ENCODE peak calls at places on chromosome 16, in five cellular contexts. M, C, K, Z and I are unnamed samples.

GRCh38 chr16:27726621-27727275 is 176.8 kb downstream of the KATNIP start:
- DNase-seq in M (no peak), C (no peak), K (peak; percentile 92), Z (no peak), I (no peak)

GRCh38 chr16:9647981-9648701 is 534.1 kb downstream of the GRIN2A start:
- DNase-seq in M (no peak), C (no peak), K (peak; percentile 73), Z (no peak), I (peak; percentile 21)

GRCh38 chr16:55487048-55487803 is 8.2 kb downstream of the MMP2 start:
- DNase-seq in M (no peak), C (no peak), K (no peak), Z (peak; percentile 67), I (no peak)

GRCh38 chr16:70569752-70570151 is 46.1 kb downstream of the SF3B3 start:
- DNase-seq in M (no peak), C (no peak), K (no peak), Z (no peak), I (no peak)

GRCh38 chr16:72092832-72093447 is 480 bp downstream of the TXNL4B start:
- DNase-seq in M (no peak), C (no peak), K (peak; percentile 57), Z (peak; percentile 83), I (peak; percentile 17)

GRCh38 chr16:9458816-9459215 is 367.4 kb downstream of the HAPSTR1 start:
- DNase-seq in M (no peak), C (no peak), K (no peak), Z (no peak), I (no peak)

GRCh38 chr16:19086322-19087199 is 19.1 kb downstream of the COQ7 start:
- DNase-seq in M (peak; percentile 87), C (peak; percentile 58), K (peak; percentile 95), Z (peak; percentile 83), I (peak; percentile 82)

GRCh38 chr16:52350031-52350430 is 196.9 kb downstream of the TOX3 start:
- DNase-seq in M (no peak), C (no peak), K (no peak), Z (no peak), I (no peak)

GRCh38 chr16:89094252-89094901 is 725 bp downstream of the ACSF3 start:
- DNase-seq in M (no peak), C (no peak), K (peak; percentile 39), Z (peak; percentile 33), I (no peak)

GRCh38 chr16:2783581-2784375 is 3.6 kb downstream of the PRSS33 start:
- DNase-seq in M (no peak), C (no peak), K (no peak), Z (no peak), I (no peak)

GRCh38 chr16:88064011-88064888 is 113.0 kb downstream of the BANP start:
- DNase-seq in M (no peak), C (no peak), K (no peak), Z (no peak), I (no peak)

GRCh38 chr16:17369441-17369951 is 101.3 kb downstream of the XYLT1 start:
- DNase-seq in M (no peak), C (no peak), K (no peak), Z (no peak), I (no peak)

GRCh38 chr16:85579199-85579598 is 33.9 kb upstream of the GSE1 start:
- DNase-seq in M (peak; percentile 84), C (peak; percentile 70), K (no peak), Z (no peak), I (peak; percentile 79)

GRCh38 chr16:62256406-62256805 is 220.2 kb upstream of the CDH8 start:
- DNase-seq in M (no peak), C (no peak), K (no peak), Z (peak; percentile 64), I (no peak)

GRCh38 chr16:18800674-18801196 is 614 bp downstream of the ARL6IP1 start:
- DNase-seq in M (no peak), C (no peak), K (peak; percentile 15), Z (peak; percentile 44), I (peak; percentile 48)

GRCh38 chr16:3520861-3521260 is 20.1 kb downstream of the CLUAP1 start:
- DNase-seq in M (peak; percentile 57), C (no peak), K (no peak), Z (no peak), I (no peak)

GRCh38 chr16:81707411-81708321 is 71.4 kb upstream of the PLCG2 start:
- DNase-seq in M (no peak), C (no peak), K (no peak), Z (peak; percentile 66), I (no peak)

GRCh38 chr16:86095131-86095752 is 196.3 kb downstream of the IRF8 start:
- DNase-seq in M (no peak), C (no peak), K (no peak), Z (no peak), I (no peak)

GRCh38 chr16:31009120-31009519 is 1.3 kb downstream of the STX1B start:
- DNase-seq in M (no peak), C (no peak), K (no peak), Z (no peak), I (no peak)

GRCh38 chr16:57649846-57650245 is 18.3 kb upstream of the ADGRG3 start:
- DNase-seq in M (no peak), C (no peak), K (no peak), Z (no peak), I (no peak)

GRCh38 chr16:15054357-15055140 is 1.3 kb downstream of the NTAN1 start:
- DNase-seq in M (no peak), C (no peak), K (no peak), Z (no peak), I (no peak)

GRCh38 chr16:2253293-2253692 is 1.9 kb upstream of the ECI1 start:
- DNase-seq in M (peak; percentile 26), C (no peak), K (no peak), Z (no peak), I (no peak)

GRCh38 chr16:83771306-83771942 is 36.4 kb upstream of the HSBP1 start:
- DNase-seq in M (no peak), C (no peak), K (no peak), Z (no peak), I (no peak)

GRCh38 chr16:6496996-6497395 is 835.6 kb upstream of the RBFOX1 start:
- DNase-seq in M (no peak), C (no peak), K (no peak), Z (no peak), I (no peak)

GRCh38 chr16:30557397-30557949 is 701 bp downstream of the ZNF764 start:
- DNase-seq in M (no peak), C (no peak), K (no peak), Z (peak; percentile 45), I (peak; percentile 17)

GRCh38 chr16:83727018-83727417 is 80.8 kb upstream of the HSBP1 start:
- DNase-seq in M (no peak), C (no peak), K (no peak), Z (peak; percentile 91), I (no peak)

GRCh38 chr16:48720266-48720665 is 110.3 kb upstream of the N4BP1 start:
- DNase-seq in M (peak; percentile 60), C (peak; percentile 7), K (peak; percentile 37), Z (no peak), I (peak; percentile 67)

GRCh38 chr16:64089697-64090096 is 1032.2 kb downstream of the CDH11 start:
- DNase-seq in M (peak; percentile 30), C (no peak), K (peak; percentile 1), Z (peak; percentile 29), I (peak; percentile 32)

GRCh38 chr16:64094992-64095579 is 1026.8 kb downstream of the CDH11 start:
- DNase-seq in M (no peak), C (no peak), K (no peak), Z (peak; percentile 29), I (no peak)

GRCh38 chr16:64094170-64094960 is 1027.5 kb downstream of the CDH11 start:
- DNase-seq in M (no peak), C (no peak), K (no peak), Z (peak; percentile 38), I (peak; percentile 21)

GRCh38 chr16:64090327-64090726 is 1031.5 kb downstream of the CDH11 start:
- DNase-seq in M (no peak), C (no peak), K (no peak), Z (no peak), I (no peak)

DNA sequence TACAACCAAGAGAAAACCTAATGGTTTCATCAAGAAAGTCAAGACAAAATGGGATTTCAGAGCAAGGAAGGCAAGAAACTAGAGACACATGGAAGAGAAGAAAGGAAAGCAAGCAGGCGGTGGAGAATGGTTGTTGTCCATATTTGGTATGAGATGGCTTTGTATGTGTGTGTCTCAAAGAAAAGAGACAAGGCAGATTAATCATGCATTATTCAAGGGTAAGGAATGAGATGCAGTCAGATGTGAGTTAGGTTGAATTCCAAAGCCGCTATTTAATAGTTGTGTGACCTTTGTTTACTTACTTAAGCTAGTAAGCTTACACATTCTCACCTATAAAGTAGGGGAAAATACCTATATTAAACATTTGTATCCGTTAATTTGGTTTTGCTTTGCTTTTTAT is 1029.6 kb downstream of the CDH11 start:
- DNase-seq in M (no peak), C (no peak), K (peak; percentile 2), Z (peak; percentile 56), I (no peak)
- H3K23ac ChIP-seq in M (no peak overlapping the region), C (no peak overlapping the region), K (no peak overlapping the region), Z (no peak overlapping the region), I (no peak overlapping the region)

DNA sequence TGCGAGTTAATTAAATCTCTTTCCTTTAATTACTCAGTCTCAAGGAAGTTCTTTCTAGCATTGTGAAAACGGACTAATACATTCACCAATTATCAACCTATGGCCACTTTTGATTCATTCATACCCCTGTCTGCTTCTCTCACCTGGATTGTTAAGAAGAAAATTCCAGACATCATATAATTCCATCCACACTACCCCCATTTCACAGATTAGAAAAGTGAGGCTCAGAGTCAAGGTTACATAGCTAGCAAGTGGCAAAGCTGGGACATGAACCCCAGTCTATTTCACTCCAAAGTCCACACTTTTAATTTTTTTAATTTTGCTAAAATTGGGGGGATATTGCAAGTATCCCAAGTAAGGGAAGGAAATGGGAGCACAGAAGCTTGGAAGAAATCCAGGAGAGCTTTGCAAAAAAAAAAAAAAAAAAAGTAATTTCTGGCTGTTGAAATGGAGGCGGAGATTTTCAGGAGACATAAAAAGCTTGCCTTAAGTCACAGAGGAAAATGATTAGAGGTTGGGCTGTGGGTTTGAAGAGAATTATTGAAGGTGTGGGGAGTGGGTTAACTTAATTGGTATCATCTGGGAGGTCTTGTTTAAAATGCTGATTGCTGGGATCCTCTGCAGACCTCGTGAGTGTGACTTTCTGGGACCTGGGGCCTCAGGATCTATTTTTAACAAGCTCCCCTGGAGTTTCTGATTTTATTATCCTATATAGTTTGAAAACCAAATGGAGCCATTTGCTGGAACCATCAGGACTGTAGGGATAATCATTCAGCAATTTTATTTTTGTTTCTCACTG is 42.3 kb upstream of the ZKSCAN2 start:
- DNase-seq in M (no peak), C (no peak), K (no peak), Z (no peak), I (no peak)
- H3K14ac ChIP-seq in M (no peak overlapping the region), C (no peak overlapping the region), K (no peak overlapping the region), Z (no peak overlapping the region), I (no peak overlapping the region)

GRCh38 chr16:60337671-60338070 is 1603.6 kb upstream of the GOT2 start:
- DNase-seq in M (no peak), C (no peak), K (no peak), Z (no peak), I (no peak)
- H2BK12ac ChIP-seq in M (no peak overlapping the region), C (no peak overlapping the region), K (no peak overlapping the region), Z (no peak overlapping the region), I (no peak overlapping the region)

GRCh38 chr16:67412294-67412693 is 4.0 kb downstream of the ZDHHC1 start:
- DNase-seq in M (no peak), C (no peak), K (no peak), Z (no peak), I (no peak)
- H3K23ac ChIP-seq in M (no peak overlapping the region), C (no peak overlapping the region), K (no peak overlapping the region), Z (no peak overlapping the region), I (no peak overlapping the region)

GRCh38 chr16:75733305-75734141 is 7.2 kb upstream of the CPHXL start:
- DNase-seq in M (no peak), C (no peak), K (no peak), Z (peak; percentile 74), I (peak; percentile 24)
- H3K14ac ChIP-seq in M (no peak overlapping the region), C (no peak overlapping the region), K (no peak overlapping the region), Z (no peak overlapping the region), I (no peak overlapping the region)